ENCODE peak calls at places on chromosomes 3 and 15, in eight cellular contexts. One of them, this sample, is unnamed.

GRCh38 chr3:49711489-49711888 is 8.0 kb downstream of the AMIGO3 start:
- DNase-seq in OCI-LY7: no peak
- DNase-seq in upper lobe of right lung: no peak
- DNase-seq in cardiac muscle cell: no peak
- DNase-seq in NB4: no peak
- DNase-seq in fibroblast of lung: no peak
- DNase-seq in psoas muscle: peak
- DNase-seq in IMR-90: no peak
- DNase-seq in this sample: no peak

GRCh38 chr3:72461787-72462186 is 386.5 kb downstream of the SHQ1 start:
- DNase-seq in NB4: no peak
- DNase-seq in upper lobe of right lung: peak
- DNase-seq in OCI-LY7: no peak
- DNase-seq in fibroblast of lung: no peak
- DNase-seq in cardiac muscle cell: no peak
- DNase-seq in IMR-90: no peak
- DNase-seq in psoas muscle: peak
- DNase-seq in this sample: no peak

GRCh38 chr3:106836906-106837305 is 540.3 kb upstream of the CCDC54 start:
- DNase-seq in IMR-90: no peak
- DNase-seq in NB4: no peak
- DNase-seq in fibroblast of lung: no peak
- DNase-seq in upper lobe of right lung: no peak
- DNase-seq in cardiac muscle cell: no peak
- DNase-seq in OCI-LY7: no peak
- DNase-seq in psoas muscle: no peak
- DNase-seq in this sample: no peak

GRCh38 chr3:126604691-126605090 is 46.0 kb upstream of the C3orf22 start:
- DNase-seq in OCI-LY7: no peak
- DNase-seq in psoas muscle: no peak
- DNase-seq in cardiac muscle cell: no peak
- DNase-seq in IMR-90: no peak
- DNase-seq in upper lobe of right lung: no peak
- DNase-seq in fibroblast of lung: no peak
- DNase-seq in NB4: no peak
- DNase-seq in this sample: no peak

GRCh38 chr15:58761010-58761388 is 10.1 kb upstream of the MINDY2 start:
- DNase-seq in NB4: peak
- DNase-seq in psoas muscle: no peak
- DNase-seq in cardiac muscle cell: no peak
- DNase-seq in OCI-LY7: peak
- DNase-seq in upper lobe of right lung: no peak
- DNase-seq in IMR-90: no peak
- DNase-seq in fibroblast of lung: no peak
- DNase-seq in this sample: no peak

GRCh38 chr3:5267253-5267652 is 79.7 kb downstream of the EDEM1 start:
- DNase-seq in fibroblast of lung: no peak
- DNase-seq in IMR-90: no peak
- DNase-seq in OCI-LY7: no peak
- DNase-seq in upper lobe of right lung: no peak
- DNase-seq in psoas muscle: no peak
- DNase-seq in cardiac muscle cell: no peak
- DNase-seq in NB4: no peak
- DNase-seq in this sample: no peak

GRCh38 chr3:155495387-155495786 is 201.9 kb upstream of the STRIT1 start:
- DNase-seq in NB4: no peak
- DNase-seq in IMR-90: peak
- DNase-seq in fibroblast of lung: peak
- DNase-seq in cardiac muscle cell: no peak
- DNase-seq in psoas muscle: no peak
- DNase-seq in upper lobe of right lung: no peak
- DNase-seq in OCI-LY7: peak
- DNase-seq in this sample: peak

GRCh38 chr3:187795207-187795960 is 50.1 kb upstream of the BCL6 start:
- DNase-seq in upper lobe of right lung: no peak
- DNase-seq in psoas muscle: no peak
- DNase-seq in OCI-LY7: no peak
- DNase-seq in cardiac muscle cell: no peak
- DNase-seq in fibroblast of lung: no peak
- DNase-seq in IMR-90: no peak
- DNase-seq in NB4: no peak
- DNase-seq in this sample: no peak

GRCh38 chr3:46061108-46061507 is 33.8 kb upstream of the XCR1 start:
- DNase-seq in upper lobe of right lung: no peak
- DNase-seq in IMR-90: no peak
- DNase-seq in cardiac muscle cell: no peak
- DNase-seq in NB4: no peak
- DNase-seq in psoas muscle: no peak
- DNase-seq in fibroblast of lung: no peak
- DNase-seq in OCI-LY7: no peak
- DNase-seq in this sample: no peak

GRCh38 chr15:59492389-59493377 is 54.7 kb downstream of the FAM81A start:
- DNase-seq in OCI-LY7: peak
- DNase-seq in fibroblast of lung: peak
- DNase-seq in psoas muscle: peak
- DNase-seq in NB4: peak
- DNase-seq in cardiac muscle cell: peak
- DNase-seq in upper lobe of right lung: no peak
- DNase-seq in IMR-90: peak
- DNase-seq in this sample: peak

GRCh38 chr3:41200669-41201021 is 1.3 kb downstream of the CTNNB1 start:
- DNase-seq in cardiac muscle cell: peak
- DNase-seq in IMR-90: peak
- DNase-seq in psoas muscle: no peak
- DNase-seq in fibroblast of lung: peak
- DNase-seq in upper lobe of right lung: no peak
- DNase-seq in NB4: peak
- DNase-seq in OCI-LY7: peak
- DNase-seq in this sample: peak

GRCh38 chr3:41198526-41198925 is 779 bp upstream of the CTNNB1 start:
- DNase-seq in cardiac muscle cell: peak
- DNase-seq in OCI-LY7: no peak
- DNase-seq in IMR-90: no peak
- DNase-seq in NB4: peak
- DNase-seq in psoas muscle: peak
- DNase-seq in fibroblast of lung: no peak
- DNase-seq in upper lobe of right lung: no peak
- DNase-seq in this sample: peak

GRCh38 chr3:41199866-41200668 is 762 bp downstream of the CTNNB1 start:
- DNase-seq in psoas muscle: no peak
- DNase-seq in OCI-LY7: peak
- DNase-seq in fibroblast of lung: peak
- DNase-seq in cardiac muscle cell: peak
- DNase-seq in upper lobe of right lung: peak
- DNase-seq in IMR-90: no peak
- DNase-seq in NB4: peak
- DNase-seq in this sample: peak

GRCh38 chr3:41198046-41198445 is 1.3 kb upstream of the CTNNB1 start:
- DNase-seq in cardiac muscle cell: no peak
- DNase-seq in NB4: peak
- DNase-seq in OCI-LY7: no peak
- DNase-seq in IMR-90: no peak
- DNase-seq in psoas muscle: no peak
- DNase-seq in upper lobe of right lung: no peak
- DNase-seq in fibroblast of lung: no peak
- DNase-seq in this sample: no peak

GRCh38 chr3:41198950-41199865 is at the start of gene CTNNB1:
- DNase-seq in upper lobe of right lung: peak
- DNase-seq in cardiac muscle cell: peak
- DNase-seq in OCI-LY7: peak
- DNase-seq in psoas muscle: peak
- DNase-seq in IMR-90: peak
- DNase-seq in fibroblast of lung: peak
- DNase-seq in NB4: peak
- DNase-seq in this sample: peak
- TF ChIP-seq CTCF in upper lobe of right lung: no peak
- TF ChIP-seq CTCF in cardiac muscle cell: no peak
- TF ChIP-seq CTCF in OCI-LY7: no peak
- TF ChIP-seq CTCF in psoas muscle: peak
- TF ChIP-seq CTCF in IMR-90: no peak
- TF ChIP-seq CTCF in fibroblast of lung: no peak
- TF ChIP-seq CTCF in NB4: no peak
- TF ChIP-seq CTCF in this sample: no peak

GRCh38 chr3:112333002-112333385 is at the start of gene CD200:
- DNase-seq in NB4: no peak
- DNase-seq in fibroblast of lung: peak
- DNase-seq in upper lobe of right lung: peak
- DNase-seq in IMR-90: peak
- DNase-seq in psoas muscle: peak
- DNase-seq in OCI-LY7: peak
- DNase-seq in cardiac muscle cell: peak
- DNase-seq in this sample: peak

GRCh38 chr3:112338021-112338726 is 5.2 kb downstream of the CD200 start:
- DNase-seq in fibroblast of lung: no peak
- DNase-seq in OCI-LY7: no peak
- DNase-seq in psoas muscle: no peak
- DNase-seq in upper lobe of right lung: no peak
- DNase-seq in IMR-90: no peak
- DNase-seq in NB4: no peak
- DNase-seq in cardiac muscle cell: no peak
- DNase-seq in this sample: no peak

GRCh38 chr3:112334709-112335108 is 1.8 kb downstream of the CD200 start:
- DNase-seq in NB4: no peak
- DNase-seq in OCI-LY7: no peak
- DNase-seq in fibroblast of lung: no peak
- DNase-seq in psoas muscle: no peak
- DNase-seq in IMR-90: no peak
- DNase-seq in upper lobe of right lung: no peak
- DNase-seq in cardiac muscle cell: peak
- DNase-seq in this sample: no peak

GRCh38 chr3:112338727-112339056 is 5.7 kb downstream of the CD200 start:
- DNase-seq in OCI-LY7: no peak
- DNase-seq in cardiac muscle cell: no peak
- DNase-seq in fibroblast of lung: no peak
- DNase-seq in upper lobe of right lung: no peak
- DNase-seq in NB4: no peak
- DNase-seq in psoas muscle: no peak
- DNase-seq in IMR-90: no peak
- DNase-seq in this sample: no peak

DNA sequence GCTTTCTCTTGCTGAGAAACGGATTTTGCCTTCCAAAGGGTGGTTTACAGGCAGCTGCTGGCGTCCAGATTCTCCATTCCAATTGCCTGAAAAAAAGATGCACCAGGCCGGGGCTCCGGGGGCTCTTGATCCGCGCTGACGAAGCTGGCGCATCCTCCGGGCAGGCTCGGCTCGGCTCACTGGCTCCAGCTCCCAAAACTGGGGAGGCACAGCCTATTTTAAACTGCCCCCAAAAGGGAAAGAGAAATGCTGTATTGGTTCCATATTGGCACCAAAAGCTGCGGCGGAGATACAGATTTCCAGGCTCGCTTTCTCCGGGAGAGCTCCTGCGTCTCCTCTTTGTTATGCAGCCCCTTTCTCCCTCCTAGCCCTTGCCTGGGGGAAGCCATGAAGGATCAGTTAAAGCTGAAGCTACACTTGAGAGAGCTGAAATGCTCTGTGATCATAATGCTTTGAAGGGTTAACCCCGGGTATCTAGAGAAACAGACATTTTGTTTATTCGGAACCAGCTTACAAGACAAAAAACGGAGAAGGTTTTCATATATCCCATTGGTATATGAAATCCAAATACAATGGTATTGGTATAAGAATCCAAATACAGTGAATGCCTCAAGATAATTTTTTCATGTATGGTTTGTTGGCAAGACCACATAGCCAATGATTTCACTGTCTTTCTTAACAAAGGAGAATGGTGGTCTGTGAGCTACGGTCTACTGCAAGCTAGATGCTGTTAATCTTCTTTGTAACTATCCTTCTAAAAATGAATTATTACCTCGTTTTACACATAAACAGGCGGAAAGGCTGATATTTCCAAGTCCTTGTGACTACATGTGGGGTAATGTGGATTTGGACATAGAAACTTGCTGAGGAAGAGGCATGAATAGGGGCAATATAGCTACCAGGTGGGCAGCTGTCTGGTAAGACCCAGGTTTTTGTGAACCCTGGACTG is 704 bp downstream of the CD200 start:
- DNase-seq in fibroblast of lung: peak
- DNase-seq in upper lobe of right lung: no peak
- DNase-seq in OCI-LY7: no peak
- DNase-seq in NB4: no peak
- DNase-seq in cardiac muscle cell: peak
- DNase-seq in psoas muscle: no peak
- DNase-seq in IMR-90: no peak
- DNase-seq in this sample: peak
- H3K4me3 ChIP-seq in fibroblast of lung: peak
- H3K4me3 ChIP-seq in upper lobe of right lung: peak
- H3K4me3 ChIP-seq in OCI-LY7: peak
- H3K4me3 ChIP-seq in NB4: no peak
- H3K4me3 ChIP-seq in cardiac muscle cell: peak
- H3K4me3 ChIP-seq in psoas muscle: peak
- H3K4me3 ChIP-seq in IMR-90: peak
- H3K4me3 ChIP-seq in this sample: peak

DNA sequence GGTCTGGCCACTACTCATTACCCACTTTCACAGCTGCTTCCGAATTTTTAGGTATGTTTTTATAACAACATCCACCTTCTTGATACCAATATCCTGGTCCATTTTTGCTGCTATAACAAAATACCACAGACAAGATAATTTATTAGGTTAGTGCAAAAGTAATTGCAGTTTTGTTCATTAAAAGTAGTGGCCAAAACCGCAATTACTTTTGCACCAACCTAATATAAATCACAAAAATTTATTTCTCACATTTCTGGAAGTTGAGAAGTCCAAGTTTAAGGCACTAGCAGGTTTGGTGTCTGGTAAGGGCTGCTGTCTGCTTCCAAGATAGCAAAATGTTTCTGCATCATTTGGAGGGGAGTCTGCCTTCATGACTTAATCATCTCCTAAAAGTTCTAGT is 624.7 kb upstream of the ALCAM start:
- DNase-seq in IMR-90: no peak
- DNase-seq in OCI-LY7: no peak
- DNase-seq in upper lobe of right lung: no peak
- DNase-seq in NB4: no peak
- DNase-seq in cardiac muscle cell: no peak
- DNase-seq in psoas muscle: no peak
- DNase-seq in fibroblast of lung: no peak
- DNase-seq in this sample: no peak
- TF ChIP-seq CTCF in IMR-90: no peak
- TF ChIP-seq CTCF in OCI-LY7: no peak
- TF ChIP-seq CTCF in upper lobe of right lung: no peak
- TF ChIP-seq CTCF in NB4: no peak
- TF ChIP-seq CTCF in cardiac muscle cell: no peak
- TF ChIP-seq CTCF in psoas muscle: no peak
- TF ChIP-seq CTCF in fibroblast of lung: no peak
- TF ChIP-seq CTCF in this sample: no peak

DNA sequence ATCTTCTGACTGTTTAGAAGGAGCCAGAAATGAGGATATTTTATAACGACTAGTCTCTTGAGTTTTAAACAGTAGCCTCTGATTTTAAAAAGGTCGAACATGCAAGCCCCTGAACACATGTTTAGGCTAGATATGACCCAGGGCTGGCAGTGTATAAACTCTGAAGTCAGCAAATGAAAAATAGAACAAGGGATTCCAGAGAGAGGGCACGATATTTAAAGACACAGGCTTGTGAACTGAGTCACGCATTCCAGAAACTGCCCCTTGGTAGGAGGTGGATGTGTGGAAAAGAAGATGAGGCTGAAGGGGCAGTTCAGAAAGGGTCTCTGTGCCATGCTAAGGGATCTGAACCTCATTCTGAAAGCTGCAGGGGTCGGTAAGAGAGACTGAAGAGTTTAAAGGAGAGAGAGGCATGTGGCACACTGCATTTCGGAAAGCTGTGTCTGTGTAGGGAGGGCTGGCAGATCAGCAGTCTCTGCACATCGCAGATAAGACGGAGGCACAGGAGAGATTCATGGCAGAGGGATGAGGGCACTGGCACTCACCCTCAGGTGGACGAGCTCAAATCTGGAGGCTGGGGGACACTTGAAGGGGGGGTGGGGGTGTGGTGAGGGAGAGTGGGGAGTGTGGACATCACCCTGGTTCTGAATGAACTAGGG is 22.1 kb downstream of the ST8SIA2 start:
- DNase-seq in psoas muscle: no peak
- DNase-seq in NB4: no peak
- DNase-seq in upper lobe of right lung: no peak
- DNase-seq in OCI-LY7: no peak
- DNase-seq in cardiac muscle cell: no peak
- DNase-seq in fibroblast of lung: no peak
- DNase-seq in IMR-90: no peak
- DNase-seq in this sample: peak
- H3K4me3 ChIP-seq in psoas muscle: no peak
- H3K4me3 ChIP-seq in NB4: no peak
- H3K4me3 ChIP-seq in upper lobe of right lung: no peak
- H3K4me3 ChIP-seq in OCI-LY7: no peak
- H3K4me3 ChIP-seq in cardiac muscle cell: no peak
- H3K4me3 ChIP-seq in fibroblast of lung: no peak
- H3K4me3 ChIP-seq in IMR-90: no peak
- H3K4me3 ChIP-seq in this sample: no peak

This sample was measured in AG10803.